ENCODE peak calls at places on chromosomes 2 and 18, in ten cellular contexts. One of them, this sample, is unnamed.

GRCh38 chr2:204074434-204074833 is 137.9 kb downstream of the ICOS start:
- DNase-seq in CD8-positive, alpha-beta memory T cell: no peak
- DNase-seq in sigmoid colon: no peak
- DNase-seq in epithelial cell of esophagus: no peak
- DNase-seq in NCI-H2081: no peak
- DNase-seq in NCI-H774: no peak
- DNase-seq in H7: no peak
- DNase-seq in stimulated activated CD4-positive, alpha-beta T cell treated with anti-CD3 and anti-CD28 coated beads, TNF-alpha, amount 100 ng/mL, for 1 hour: no peak
- DNase-seq in Peyer's patch: no peak
- DNase-seq in right cardiac atrium: no peak
- DNase-seq in this sample: no peak

GRCh38 chr2:221518201-221518936 is 53.7 kb downstream of the EPHA4 start:
- DNase-seq in epithelial cell of esophagus: peak
- DNase-seq in H7: no peak
- DNase-seq in CD8-positive, alpha-beta memory T cell: peak
- DNase-seq in NCI-H2081: no peak
- DNase-seq in stimulated activated CD4-positive, alpha-beta T cell treated with anti-CD3 and anti-CD28 coated beads, TNF-alpha, amount 100 ng/mL, for 1 hour: no peak
- DNase-seq in sigmoid colon: no peak
- DNase-seq in NCI-H774: no peak
- DNase-seq in Peyer's patch: no peak
- DNase-seq in right cardiac atrium: no peak
- DNase-seq in this sample: peak

GRCh38 chr2:86414996-86415395 is 26.2 kb upstream of the KDM3A start:
- DNase-seq in NCI-H774: no peak
- DNase-seq in H7: no peak
- DNase-seq in Peyer's patch: no peak
- DNase-seq in stimulated activated CD4-positive, alpha-beta T cell treated with anti-CD3 and anti-CD28 coated beads, TNF-alpha, amount 100 ng/mL, for 1 hour: no peak
- DNase-seq in CD8-positive, alpha-beta memory T cell: no peak
- DNase-seq in epithelial cell of esophagus: peak
- DNase-seq in sigmoid colon: no peak
- DNase-seq in NCI-H2081: peak
- DNase-seq in right cardiac atrium: no peak
- DNase-seq in this sample: no peak

GRCh38 chr2:42140501-42140900 is 28.7 kb upstream of the EML4 start:
- DNase-seq in stimulated activated CD4-positive, alpha-beta T cell treated with anti-CD3 and anti-CD28 coated beads, TNF-alpha, amount 100 ng/mL, for 1 hour: no peak
- DNase-seq in epithelial cell of esophagus: no peak
- DNase-seq in CD8-positive, alpha-beta memory T cell: no peak
- DNase-seq in NCI-H774: no peak
- DNase-seq in sigmoid colon: no peak
- DNase-seq in H7: no peak
- DNase-seq in NCI-H2081: no peak
- DNase-seq in right cardiac atrium: no peak
- DNase-seq in Peyer's patch: no peak
- DNase-seq in this sample: no peak

GRCh38 chr2:160228141-160228963 is 28.3 kb upstream of the ITGB6 start:
- DNase-seq in Peyer's patch: no peak
- DNase-seq in H7: no peak
- DNase-seq in epithelial cell of esophagus: peak
- DNase-seq in NCI-H2081: no peak
- DNase-seq in CD8-positive, alpha-beta memory T cell: no peak
- DNase-seq in right cardiac atrium: no peak
- DNase-seq in sigmoid colon: no peak
- DNase-seq in NCI-H774: no peak
- DNase-seq in stimulated activated CD4-positive, alpha-beta T cell treated with anti-CD3 and anti-CD28 coated beads, TNF-alpha, amount 100 ng/mL, for 1 hour: no peak
- DNase-seq in this sample: no peak

GRCh38 chr2:197195591-197195990 is 115.0 kb downstream of the ANKRD44 start:
- DNase-seq in H7: no peak
- DNase-seq in NCI-H774: no peak
- DNase-seq in NCI-H2081: no peak
- DNase-seq in right cardiac atrium: no peak
- DNase-seq in CD8-positive, alpha-beta memory T cell: peak
- DNase-seq in epithelial cell of esophagus: no peak
- DNase-seq in sigmoid colon: no peak
- DNase-seq in stimulated activated CD4-positive, alpha-beta T cell treated with anti-CD3 and anti-CD28 coated beads, TNF-alpha, amount 100 ng/mL, for 1 hour: no peak
- DNase-seq in Peyer's patch: no peak
- DNase-seq in this sample: no peak

GRCh38 chr2:226643550-226644275 is 155.9 kb downstream of the IRS1 start:
- DNase-seq in right cardiac atrium: no peak
- DNase-seq in H7: no peak
- DNase-seq in NCI-H774: no peak
- DNase-seq in CD8-positive, alpha-beta memory T cell: no peak
- DNase-seq in NCI-H2081: no peak
- DNase-seq in stimulated activated CD4-positive, alpha-beta T cell treated with anti-CD3 and anti-CD28 coated beads, TNF-alpha, amount 100 ng/mL, for 1 hour: no peak
- DNase-seq in epithelial cell of esophagus: no peak
- DNase-seq in Peyer's patch: no peak
- DNase-seq in sigmoid colon: no peak
- DNase-seq in this sample: no peak

GRCh38 chr2:216210711-216211131 is 101.6 kb downstream of the XRCC5 start:
- DNase-seq in CD8-positive, alpha-beta memory T cell: no peak
- DNase-seq in stimulated activated CD4-positive, alpha-beta T cell treated with anti-CD3 and anti-CD28 coated beads, TNF-alpha, amount 100 ng/mL, for 1 hour: no peak
- DNase-seq in sigmoid colon: no peak
- DNase-seq in NCI-H774: no peak
- DNase-seq in epithelial cell of esophagus: no peak
- DNase-seq in NCI-H2081: no peak
- DNase-seq in H7: no peak
- DNase-seq in Peyer's patch: no peak
- DNase-seq in right cardiac atrium: no peak
- DNase-seq in this sample: no peak

GRCh38 chr2:20663196-20664070 is 3.5 kb upstream of the GDF7 start:
- DNase-seq in CD8-positive, alpha-beta memory T cell: no peak
- DNase-seq in sigmoid colon: peak
- DNase-seq in Peyer's patch: no peak
- DNase-seq in NCI-H774: no peak
- DNase-seq in NCI-H2081: no peak
- DNase-seq in stimulated activated CD4-positive, alpha-beta T cell treated with anti-CD3 and anti-CD28 coated beads, TNF-alpha, amount 100 ng/mL, for 1 hour: no peak
- DNase-seq in epithelial cell of esophagus: peak
- DNase-seq in right cardiac atrium: no peak
- DNase-seq in H7: peak
- DNase-seq in this sample: no peak

GRCh38 chr18:58803978-58804377 is 60.7 kb upstream of the ZNF532 start:
- DNase-seq in NCI-H774: no peak
- DNase-seq in CD8-positive, alpha-beta memory T cell: no peak
- DNase-seq in H7: peak
- DNase-seq in stimulated activated CD4-positive, alpha-beta T cell treated with anti-CD3 and anti-CD28 coated beads, TNF-alpha, amount 100 ng/mL, for 1 hour: no peak
- DNase-seq in right cardiac atrium: no peak
- DNase-seq in sigmoid colon: no peak
- DNase-seq in Peyer's patch: no peak
- DNase-seq in epithelial cell of esophagus: no peak
- DNase-seq in NCI-H2081: no peak
- DNase-seq in this sample: no peak

GRCh38 chr2:222024934-222025890 is 273.6 kb downstream of the PAX3 start:
- DNase-seq in Peyer's patch: no peak
- DNase-seq in CD8-positive, alpha-beta memory T cell: no peak
- DNase-seq in stimulated activated CD4-positive, alpha-beta T cell treated with anti-CD3 and anti-CD28 coated beads, TNF-alpha, amount 100 ng/mL, for 1 hour: no peak
- DNase-seq in sigmoid colon: no peak
- DNase-seq in H7: peak
- DNase-seq in right cardiac atrium: no peak
- DNase-seq in NCI-H774: peak
- DNase-seq in NCI-H2081: peak
- DNase-seq in epithelial cell of esophagus: peak
- DNase-seq in this sample: no peak

GRCh38 chr2:181483876-181484275 is 26.7 kb downstream of the ITGA4 start:
- DNase-seq in sigmoid colon: no peak
- DNase-seq in right cardiac atrium: no peak
- DNase-seq in NCI-H774: no peak
- DNase-seq in Peyer's patch: no peak
- DNase-seq in NCI-H2081: no peak
- DNase-seq in epithelial cell of esophagus: no peak
- DNase-seq in H7: no peak
- DNase-seq in CD8-positive, alpha-beta memory T cell: no peak
- DNase-seq in stimulated activated CD4-positive, alpha-beta T cell treated with anti-CD3 and anti-CD28 coated beads, TNF-alpha, amount 100 ng/mL, for 1 hour: no peak
- DNase-seq in this sample: no peak

GRCh38 chr18:8963876-8964275 is 138.6 kb upstream of the NDUFV2 start:
- DNase-seq in CD8-positive, alpha-beta memory T cell: no peak
- DNase-seq in epithelial cell of esophagus: no peak
- DNase-seq in NCI-H774: no peak
- DNase-seq in sigmoid colon: no peak
- DNase-seq in stimulated activated CD4-positive, alpha-beta T cell treated with anti-CD3 and anti-CD28 coated beads, TNF-alpha, amount 100 ng/mL, for 1 hour: no peak
- DNase-seq in right cardiac atrium: no peak
- DNase-seq in NCI-H2081: no peak
- DNase-seq in H7: no peak
- DNase-seq in Peyer's patch: no peak
- DNase-seq in this sample: no peak

GRCh38 chr2:179936654-179937053 is 70.4 kb downstream of the CWC22 start:
- DNase-seq in right cardiac atrium: no peak
- DNase-seq in Peyer's patch: peak
- DNase-seq in CD8-positive, alpha-beta memory T cell: no peak
- DNase-seq in sigmoid colon: no peak
- DNase-seq in stimulated activated CD4-positive, alpha-beta T cell treated with anti-CD3 and anti-CD28 coated beads, TNF-alpha, amount 100 ng/mL, for 1 hour: no peak
- DNase-seq in epithelial cell of esophagus: peak
- DNase-seq in H7: no peak
- DNase-seq in NCI-H2081: no peak
- DNase-seq in NCI-H774: no peak
- DNase-seq in this sample: no peak

GRCh38 chr2:44277541-44277940 is 2.3 kb downstream of the SLC3A1 start:
- DNase-seq in stimulated activated CD4-positive, alpha-beta T cell treated with anti-CD3 and anti-CD28 coated beads, TNF-alpha, amount 100 ng/mL, for 1 hour: no peak
- DNase-seq in epithelial cell of esophagus: no peak
- DNase-seq in sigmoid colon: no peak
- DNase-seq in NCI-H774: no peak
- DNase-seq in right cardiac atrium: no peak
- DNase-seq in CD8-positive, alpha-beta memory T cell: no peak
- DNase-seq in Peyer's patch: peak
- DNase-seq in NCI-H2081: no peak
- DNase-seq in H7: no peak
- DNase-seq in this sample: no peak

GRCh38 chr2:174263989-174264388 is 15.7 kb upstream of the OLA1 start:
- DNase-seq in stimulated activated CD4-positive, alpha-beta T cell treated with anti-CD3 and anti-CD28 coated beads, TNF-alpha, amount 100 ng/mL, for 1 hour: no peak
- DNase-seq in sigmoid colon: no peak
- DNase-seq in Peyer's patch: no peak
- DNase-seq in H7: no peak
- DNase-seq in CD8-positive, alpha-beta memory T cell: no peak
- DNase-seq in NCI-H2081: no peak
- DNase-seq in epithelial cell of esophagus: peak
- DNase-seq in right cardiac atrium: no peak
- DNase-seq in NCI-H774: no peak
- DNase-seq in this sample: no peak

GRCh38 chr18:46856975-46857374 is 60.3 kb downstream of the PIAS2 start:
- DNase-seq in stimulated activated CD4-positive, alpha-beta T cell treated with anti-CD3 and anti-CD28 coated beads, TNF-alpha, amount 100 ng/mL, for 1 hour: no peak
- DNase-seq in right cardiac atrium: no peak
- DNase-seq in epithelial cell of esophagus: no peak
- DNase-seq in H7: no peak
- DNase-seq in sigmoid colon: no peak
- DNase-seq in CD8-positive, alpha-beta memory T cell: no peak
- DNase-seq in NCI-H774: no peak
- DNase-seq in Peyer's patch: no peak
- DNase-seq in NCI-H2081: no peak
- DNase-seq in this sample: no peak

GRCh38 chr2:102826904-102827303 is 65.1 kb downstream of the TMEM182 start:
- DNase-seq in H7: no peak
- DNase-seq in NCI-H774: peak
- DNase-seq in NCI-H2081: peak
- DNase-seq in Peyer's patch: no peak
- DNase-seq in right cardiac atrium: peak
- DNase-seq in CD8-positive, alpha-beta memory T cell: no peak
- DNase-seq in stimulated activated CD4-positive, alpha-beta T cell treated with anti-CD3 and anti-CD28 coated beads, TNF-alpha, amount 100 ng/mL, for 1 hour: no peak
- DNase-seq in epithelial cell of esophagus: peak
- DNase-seq in sigmoid colon: no peak
- DNase-seq in this sample: no peak

GRCh38 chr2:1004398-1004797 is 53.7 kb downstream of the SNTG2 start:
- DNase-seq in sigmoid colon: no peak
- DNase-seq in Peyer's patch: no peak
- DNase-seq in H7: no peak
- DNase-seq in epithelial cell of esophagus: no peak
- DNase-seq in CD8-positive, alpha-beta memory T cell: no peak
- DNase-seq in right cardiac atrium: no peak
- DNase-seq in stimulated activated CD4-positive, alpha-beta T cell treated with anti-CD3 and anti-CD28 coated beads, TNF-alpha, amount 100 ng/mL, for 1 hour: no peak
- DNase-seq in NCI-H774: no peak
- DNase-seq in NCI-H2081: peak
- DNase-seq in this sample: no peak

GRCh38 chr2:54720563-54720962 is 2.9 kb upstream of the EML6 start:
- DNase-seq in NCI-H774: no peak
- DNase-seq in stimulated activated CD4-positive, alpha-beta T cell treated with anti-CD3 and anti-CD28 coated beads, TNF-alpha, amount 100 ng/mL, for 1 hour: no peak
- DNase-seq in epithelial cell of esophagus: no peak
- DNase-seq in Peyer's patch: no peak
- DNase-seq in sigmoid colon: no peak
- DNase-seq in NCI-H2081: no peak
- DNase-seq in H7: no peak
- DNase-seq in CD8-positive, alpha-beta memory T cell: no peak
- DNase-seq in right cardiac atrium: no peak
- DNase-seq in this sample: no peak

GRCh38 chr2:11320698-11321492 is 23.5 kb downstream of the ROCK2 start:
- DNase-seq in H7: no peak
- DNase-seq in CD8-positive, alpha-beta memory T cell: no peak
- DNase-seq in sigmoid colon: no peak
- DNase-seq in right cardiac atrium: no peak
- DNase-seq in epithelial cell of esophagus: no peak
- DNase-seq in NCI-H774: no peak
- DNase-seq in NCI-H2081: no peak
- DNase-seq in Peyer's patch: no peak
- DNase-seq in stimulated activated CD4-positive, alpha-beta T cell treated with anti-CD3 and anti-CD28 coated beads, TNF-alpha, amount 100 ng/mL, for 1 hour: no peak
- DNase-seq in this sample: no peak

GRCh38 chr2:173708757-173709156 is 256.4 kb downstream of the SP3 start:
- DNase-seq in H7: no peak
- DNase-seq in epithelial cell of esophagus: no peak
- DNase-seq in Peyer's patch: peak
- DNase-seq in sigmoid colon: peak
- DNase-seq in stimulated activated CD4-positive, alpha-beta T cell treated with anti-CD3 and anti-CD28 coated beads, TNF-alpha, amount 100 ng/mL, for 1 hour: no peak
- DNase-seq in NCI-H774: no peak
- DNase-seq in right cardiac atrium: no peak
- DNase-seq in CD8-positive, alpha-beta memory T cell: no peak
- DNase-seq in NCI-H2081: no peak
- DNase-seq in this sample: no peak

GRCh38 chr2:106143495-106144215 is 50.4 kb downstream of the UXS1 start:
- DNase-seq in Peyer's patch: no peak
- DNase-seq in H7: no peak
- DNase-seq in NCI-H774: no peak
- DNase-seq in sigmoid colon: no peak
- DNase-seq in NCI-H2081: no peak
- DNase-seq in right cardiac atrium: no peak
- DNase-seq in CD8-positive, alpha-beta memory T cell: no peak
- DNase-seq in stimulated activated CD4-positive, alpha-beta T cell treated with anti-CD3 and anti-CD28 coated beads, TNF-alpha, amount 100 ng/mL, for 1 hour: no peak
- DNase-seq in epithelial cell of esophagus: peak
- DNase-seq in this sample: no peak

GRCh38 chr18:69000366-69000765 is 202.5 kb downstream of the CCDC102B start:
- DNase-seq in H7: no peak
- DNase-seq in NCI-H2081: no peak
- DNase-seq in epithelial cell of esophagus: peak
- DNase-seq in right cardiac atrium: no peak
- DNase-seq in Peyer's patch: no peak
- DNase-seq in NCI-H774: no peak
- DNase-seq in stimulated activated CD4-positive, alpha-beta T cell treated with anti-CD3 and anti-CD28 coated beads, TNF-alpha, amount 100 ng/mL, for 1 hour: no peak
- DNase-seq in CD8-positive, alpha-beta memory T cell: no peak
- DNase-seq in sigmoid colon: no peak
- DNase-seq in this sample: no peak

GRCh38 chr2:172943992-172944793 is 131.5 kb upstream of the MAP3K20 start:
- DNase-seq in right cardiac atrium: no peak
- DNase-seq in H7: no peak
- DNase-seq in Peyer's patch: no peak
- DNase-seq in NCI-H774: no peak
- DNase-seq in CD8-positive, alpha-beta memory T cell: no peak
- DNase-seq in sigmoid colon: no peak
- DNase-seq in NCI-H2081: no peak
- DNase-seq in stimulated activated CD4-positive, alpha-beta T cell treated with anti-CD3 and anti-CD28 coated beads, TNF-alpha, amount 100 ng/mL, for 1 hour: no peak
- DNase-seq in epithelial cell of esophagus: peak
- DNase-seq in this sample: no peak

GRCh38 chr18:62384068-62384467 is 59.0 kb downstream of the TNFRSF11A start:
- DNase-seq in right cardiac atrium: no peak
- DNase-seq in NCI-H2081: no peak
- DNase-seq in H7: no peak
- DNase-seq in CD8-positive, alpha-beta memory T cell: no peak
- DNase-seq in Peyer's patch: no peak
- DNase-seq in NCI-H774: no peak
- DNase-seq in stimulated activated CD4-positive, alpha-beta T cell treated with anti-CD3 and anti-CD28 coated beads, TNF-alpha, amount 100 ng/mL, for 1 hour: no peak
- DNase-seq in epithelial cell of esophagus: no peak
- DNase-seq in sigmoid colon: no peak
- DNase-seq in this sample: no peak

GRCh38 chr2:224584111-224584764 is 925 bp downstream of the CUL3 start:
- DNase-seq in stimulated activated CD4-positive, alpha-beta T cell treated with anti-CD3 and anti-CD28 coated beads, TNF-alpha, amount 100 ng/mL, for 1 hour: no peak
- DNase-seq in sigmoid colon: peak
- DNase-seq in epithelial cell of esophagus: peak
- DNase-seq in Peyer's patch: peak
- DNase-seq in right cardiac atrium: peak
- DNase-seq in CD8-positive, alpha-beta memory T cell: peak
- DNase-seq in NCI-H2081: peak
- DNase-seq in NCI-H774: no peak
- DNase-seq in H7: peak
- DNase-seq in this sample: peak

GRCh38 chr2:200405599-200406298 is 99.3 kb downstream of the SPATS2L start:
- DNase-seq in stimulated activated CD4-positive, alpha-beta T cell treated with anti-CD3 and anti-CD28 coated beads, TNF-alpha, amount 100 ng/mL, for 1 hour: no peak
- DNase-seq in NCI-H774: peak
- DNase-seq in Peyer's patch: no peak
- DNase-seq in H7: no peak
- DNase-seq in CD8-positive, alpha-beta memory T cell: no peak
- DNase-seq in sigmoid colon: no peak
- DNase-seq in right cardiac atrium: no peak
- DNase-seq in NCI-H2081: peak
- DNase-seq in epithelial cell of esophagus: peak
- DNase-seq in this sample: no peak

This sample was measured in effector CD4-positive, alpha-beta T cell.